ENCODE peak calls at places on chromosome 4, in ten cellular contexts. F is mesothelial cell of epicardium; G is aorta; S is NCI-H2081; V is activated CD8-positive, alpha-beta memory T cell treated with anti-CD3 and anti-CD28 coated beads for 1 hour; P is activated CD4-positive, CD25-positive, alpha-beta regulatory T cell treated with anti-CD3 and anti-CD28 coated beads, Interleukin-2, amount 50 U/mL, for 72 hours; U is activated effector memory CD4-positive, alpha-beta T cell treated with anti-CD3 and anti-CD28 coated beads, Interleukin-2, amount 50 U/mL, for 16 hours; H is AG04450; K is D721Med; C is astrocyte of the spinal cord. A is an unnamed sample.

GRCh38 chr4:37631551-37631950 is 54.6 kb downstream of the RELL1 start:
- DNase-seq in C (peak), F (no peak), P (no peak), U (no peak), K (no peak), V (no peak), S (no peak), H (peak), G (no peak), A (no peak)

GRCh38 chr4:145734576-145735329 is 54.8 kb downstream of the C4orf51 start:
- DNase-seq in G (peak), V (no peak), K (no peak), F (no peak), P (no peak), C (peak), S (no peak), U (no peak), H (peak), A (no peak)

GRCh38 chr4:84418032-84418709 is 80.9 kb downstream of the NKX6-1 start:
- DNase-seq in S (peak), G (no peak), F (no peak), P (no peak), H (no peak), K (no peak), C (no peak), U (no peak), V (no peak), A (no peak)

GRCh38 chr4:82818974-82819662 is 20.5 kb upstream of the SCD5 start:
- DNase-seq in H (no peak), K (no peak), V (no peak), P (no peak), C (no peak), F (no peak), U (no peak), S (no peak), G (no peak), A (no peak)

GRCh38 chr4:15385928-15386327 is 41.9 kb upstream of the C1QTNF7 start:
- DNase-seq in H (no peak), V (no peak), C (no peak), P (no peak), K (no peak), S (no peak), G (peak), F (no peak), U (no peak), A (no peak)

GRCh38 chr4:146099585-146099984 is 75.9 kb upstream of the LSM6 start:
- DNase-seq in G (no peak), V (no peak), U (no peak), C (no peak), H (no peak), P (no peak), S (no peak), F (no peak), K (no peak), A (no peak)

GRCh38 chr4:176721459-176721858 is 71.3 kb downstream of the VEGFC start:
- DNase-seq in K (no peak), V (no peak), U (no peak), C (no peak), F (no peak), S (no peak), P (no peak), G (no peak), H (no peak), A (no peak)

GRCh38 chr4:110636677-110637407 is 14.0 kb upstream of the PITX2 start:
- DNase-seq in S (no peak), V (no peak), C (no peak), P (no peak), U (no peak), K (no peak), G (no peak), F (peak), H (no peak), A (no peak)

GRCh38 chr4:153148796-153149195 is 55.4 kb upstream of the TRIM2 start:
- DNase-seq in P (no peak), K (no peak), U (no peak), G (no peak), S (no peak), H (no peak), F (no peak), C (no peak), V (no peak), A (no peak)

GRCh38 chr4:24974252-24974580 is 56.5 kb downstream of the LGI2 start:
- DNase-seq in H (no peak), U (no peak), S (no peak), K (no peak), C (no peak), V (no peak), G (peak), P (no peak), F (no peak), A (no peak)